ENCODE peak calls at places on chromosomes 7 and 10, in seven cellular contexts. U is heart right ventricle, S is pancreas, W is OCI-LY7, L is Peyer's patch, A is stomach, D is PC-3. H is an unnamed sample.

GRCh38 chr7:74269757-74270277 is 15.6 kb upstream of the RFC2 start:
- DNase-seq in U (no peak), S (peak; percentile 69), W (peak; percentile 83), L (peak; percentile 77), A (peak; percentile 65), D (peak; percentile 75), H (no peak)

GRCh38 chr7:133796778-133797177 is 330.4 kb upstream of the LRGUK start:
- DNase-seq in U (no peak), S (no peak), W (no peak), L (no peak), A (no peak), D (no peak), H (no peak)

GRCh38 chr10:126196225-126196624 is 192.1 kb downstream of the ADAM12 start:
- DNase-seq in U (no peak), S (no peak), W (no peak), L (no peak), A (no peak), D (no peak), H (no peak)

GRCh38 chr10:110032801-110033723 is 25.3 kb downstream of the ADD3 start:
- DNase-seq in U (no peak), S (peak; percentile 62), W (no peak), L (no peak), A (peak; percentile 55), D (no peak), H (no peak)

GRCh38 chr7:155405399-155406318 is 52.3 kb upstream of the EN2 start:
- DNase-seq in U (no peak), S (no peak), W (no peak), L (no peak), A (no peak), D (peak; percentile 9), H (no peak)

GRCh38 chr10:22831586-22831985 is 96.3 kb upstream of the ARMC3 start:
- DNase-seq in U (no peak), S (no peak), W (no peak), L (no peak), A (no peak), D (no peak), H (no peak)

GRCh38 chr10:73998623-73999622 is 1.0 kb downstream of the VCL start:
- DNase-seq in U (peak; percentile 49), S (peak; percentile 63), W (peak; percentile 52), L (no peak), A (peak; percentile 60), D (peak; percentile 100), H (no peak)

GRCh38 chr10:80271416-80271815 is 18.0 kb downstream of the MAT1A start:
- DNase-seq in U (no peak), S (no peak), W (no peak), L (no peak), A (no peak), D (no peak), H (no peak)

GRCh38 chr10:49627644-49628247 is 13.9 kb downstream of the CHAT start:
- DNase-seq in U (no peak), S (no peak), W (no peak), L (no peak), A (no peak), D (no peak), H (peak; percentile 33)

GRCh38 chr10:44576715-44577191 is 191.9 kb upstream of the CXCL12 start:
- DNase-seq in U (peak; percentile 47), S (no peak), W (no peak), L (no peak), A (no peak), D (peak; percentile 83), H (no peak)

GRCh38 chr10:34018129-34018528 is 683.7 kb upstream of the NRP1 start:
- DNase-seq in U (no peak), S (no peak), W (no peak), L (no peak), A (no peak), D (peak; percentile 64), H (no peak)

GRCh38 chr7:127336458-127336857 is 56.0 kb downstream of the ZNF800 start:
- DNase-seq in U (no peak), S (no peak), W (no peak), L (no peak), A (no peak), D (no peak), H (no peak)

GRCh38 chr10:86399879-86400704 is 33.5 kb upstream of the GRID1 start:
- DNase-seq in U (peak; percentile 95), S (peak; percentile 97), W (peak; percentile 99), L (peak; percentile 95), A (peak; percentile 97), D (peak; percentile 90), H (peak; percentile 88)

GRCh38 chr7:64183827-64184372 is 23.1 kb upstream of the ZNF735 start:
- DNase-seq in U (no peak), S (no peak), W (no peak), L (no peak), A (no peak), D (no peak), H (no peak)

GRCh38 chr10:122263971-122264370 is 7.1 kb upstream of the BTBD16 start:
- DNase-seq in U (no peak), S (no peak), W (no peak), L (no peak), A (no peak), D (peak; percentile 65), H (no peak)

GRCh38 chr7:105261689-105262088 is 127.0 kb downstream of the SRPK2 start:
- DNase-seq in U (no peak), S (no peak), W (no peak), L (no peak), A (no peak), D (peak; percentile 72), H (no peak)

GRCh38 chr10:124522903-124523260 is 61.3 kb downstream of the LHPP start:
- DNase-seq in U (no peak), S (no peak), W (no peak), L (no peak), A (peak; percentile 36), D (peak; percentile 16), H (peak; percentile 43)

GRCh38 chr10:118961401-118961800 is 68.1 kb upstream of the NANOS1 start:
- DNase-seq in U (no peak), S (no peak), W (no peak), L (no peak), A (no peak), D (no peak), H (no peak)

GRCh38 chr10:61750943-61751471 is 88.3 kb downstream of the CABCOCO1 start:
- DNase-seq in U (peak; percentile 53), S (peak; percentile 80), W (peak; percentile 81), L (peak; percentile 79), A (peak; percentile 84), D (peak; percentile 98), H (peak; percentile 45)

GRCh38 chr10:79435271-79436065 is 10.0 kb downstream of the ZCCHC24 start:
- DNase-seq in U (peak; percentile 61), S (no peak), W (no peak), L (no peak), A (no peak), D (peak; percentile 95), H (no peak)

GRCh38 chr10:7071421-7071820 is 339.4 kb downstream of the SFMBT2 start:
- DNase-seq in U (no peak), S (no peak), W (no peak), L (no peak), A (no peak), D (no peak), H (no peak)

GRCh38 chr7:95620631-95621030 is 24.3 kb upstream of the PDK4 start:
- DNase-seq in U (no peak), S (no peak), W (no peak), L (no peak), A (no peak), D (no peak), H (no peak)

GRCh38 chr10:4931587-4931986 is 31.6 kb upstream of the AKR1C1 start:
- DNase-seq in U (no peak), S (peak; percentile 56), W (no peak), L (no peak), A (peak; percentile 87), D (no peak), H (no peak)

DNA sequence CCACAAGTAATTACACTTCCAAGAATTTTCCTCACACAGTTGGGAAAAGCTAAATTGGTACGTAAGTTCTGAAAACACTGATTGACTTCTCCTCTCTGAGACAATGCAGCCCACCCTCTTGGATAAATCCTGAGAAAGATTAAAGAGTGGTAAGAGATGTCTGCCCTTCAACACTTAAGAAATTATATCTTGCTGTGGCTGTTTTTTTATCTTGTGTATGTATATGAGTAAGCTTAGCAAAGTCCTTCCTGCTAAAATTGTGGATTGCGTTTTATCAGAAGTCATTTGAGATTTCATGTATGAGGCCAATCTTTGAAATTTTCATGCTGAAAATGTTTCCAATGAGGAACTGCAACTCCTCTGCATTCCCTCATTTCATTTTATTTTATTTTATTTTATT is 106.2 kb upstream of the INHBA start:
- DNase-seq in U (no peak), S (no peak), W (no peak), L (no peak), A (no peak), D (no peak), H (no peak)
- TF ChIP-seq CTCF in U (no peak), S (no peak), W (no peak), L (no peak), A (no peak), D (no peak), H (no peak)

DNA sequence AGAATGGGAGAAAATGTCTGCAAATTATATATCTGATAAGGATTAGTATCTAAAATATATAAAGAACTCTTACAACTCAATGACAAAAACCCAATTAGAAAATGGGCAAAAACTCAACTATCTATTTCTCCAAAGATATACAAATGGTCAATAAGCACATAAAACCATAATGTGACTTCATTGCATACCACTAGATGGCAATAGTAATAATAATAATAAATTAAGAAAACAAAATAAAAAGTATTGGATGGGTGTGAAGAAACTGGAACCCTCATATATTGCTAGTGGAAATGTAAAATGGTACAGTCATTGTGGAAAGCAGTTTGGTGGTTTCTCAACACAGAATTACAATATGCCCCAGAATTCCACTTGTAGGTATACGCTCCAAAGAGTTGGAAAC is 98.8 kb downstream of the VIPR2 start:
- DNase-seq in U (no peak), S (no peak), W (no peak), L (no peak), A (no peak), D (no peak), H (no peak)
- TF ChIP-seq CTCF in U (peak; percentile 17), S (no peak), W (peak; percentile 65), L (no peak), A (no peak), D (no peak), H (no peak)

DNA sequence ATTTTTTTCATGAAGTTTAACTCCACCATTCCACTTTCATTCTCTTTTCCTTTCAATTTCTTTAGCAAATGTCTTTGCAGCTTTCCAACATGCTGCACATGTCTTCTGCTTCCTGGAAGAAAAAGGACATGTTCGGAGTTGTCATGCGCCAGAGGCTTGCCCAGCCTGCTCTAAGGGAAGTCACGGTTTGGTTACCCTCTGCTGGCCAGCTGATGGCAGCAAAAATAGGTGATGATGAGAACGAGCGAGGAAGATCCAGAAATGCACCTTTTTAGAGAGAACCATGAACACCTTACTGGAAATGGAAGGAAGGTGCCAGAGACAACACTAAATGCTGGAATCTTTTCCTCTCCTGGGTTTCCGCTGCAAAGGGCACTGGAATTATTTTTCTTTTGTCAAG is 4.9 kb upstream of the ZSCAN21 start:
- DNase-seq in U (no peak), S (peak; percentile 39), W (peak; percentile 62), L (peak; percentile 29), A (peak; percentile 72), D (peak; percentile 44), H (peak; percentile 54)
- TF ChIP-seq CTCF in U (no peak), S (peak; percentile 12), W (peak; percentile 51), L (no peak), A (peak; percentile 49), D (peak; percentile 50), H (peak; percentile 21)

DNA sequence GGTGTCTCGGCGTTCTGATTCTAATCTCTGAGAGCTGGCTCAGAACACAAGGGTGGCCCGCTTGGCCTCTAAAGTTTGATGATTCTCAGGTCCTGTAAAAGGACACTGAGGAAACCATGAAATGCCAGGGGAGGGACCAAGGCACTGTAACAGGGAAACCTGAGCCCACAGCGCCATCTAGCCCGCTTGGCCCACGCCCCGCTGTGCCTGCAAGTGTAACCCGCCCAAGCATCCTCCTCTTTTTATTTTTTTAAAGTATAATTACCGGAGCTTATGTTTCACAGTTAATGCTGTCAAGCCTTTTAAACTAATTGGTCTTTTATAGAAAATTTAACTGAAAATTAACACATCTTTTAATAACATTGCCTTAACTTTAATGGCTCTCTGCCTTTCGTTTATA is 734.7 kb downstream of the KCNMA1 start:
- DNase-seq in U (peak; percentile 78), S (no peak), W (peak; percentile 1), L (no peak), A (no peak), D (peak; percentile 74), H (no peak)
- TF ChIP-seq CTCF in U (peak; percentile 57), S (no peak), W (peak; percentile 61), L (no peak), A (no peak), D (peak; percentile 95), H (peak; percentile 49)

H was measured in CD14-positive monocyte.